ENCODE peak calls at places on chromosomes 11 and 22, in eight cellular contexts. T is memory B cell; Q is A549; K is stimulated activated CD8-positive, alpha-beta memory T cell treated with anti-CD3 and anti-CD28 coated beads, Interleukin-15, amount 100 ng/mL, for 1 hour; N is RWPE1; L is kidney epithelial cell; J is right atrium auricular region; C is HTR-8/SVneo. A is an unnamed sample.
A peak's percentile ranks its signal among the peaks of the same experiment; 100 is the strongest.

GRCh38 chr11:3161309-3161708 is 3.8 kb downstream of the OSBPL5 start:
- DNase-seq in T (no peak), Q (no peak), K (no peak), N (no peak), L (no peak), J (no peak), C (no peak), A (no peak)

GRCh38 chr22:37273126-37273845 is 9.0 kb upstream of the CYTH4 start:
- DNase-seq in T (no peak), Q (no peak), K (no peak), N (no peak), L (peak; percentile 43), J (no peak), C (peak; percentile 29), A (no peak)

GRCh38 chr11:94185387-94186084 is 56.9 kb downstream of the PANX1 start:
- DNase-seq in T (no peak), Q (no peak), K (no peak), N (no peak), L (no peak), J (no peak), C (no peak), A (no peak)

GRCh38 chr22:49540084-49540483 is 287.6 kb downstream of the BRD1 start:
- DNase-seq in T (no peak), Q (no peak), K (no peak), N (no peak), L (no peak), J (no peak), C (no peak), A (no peak)

GRCh38 chr11:35030716-35031213 is 108.2 kb upstream of the CD44 start:
- DNase-seq in T (no peak), Q (peak; percentile 91), K (no peak), N (peak; percentile 94), L (peak; percentile 92), J (peak; percentile 83), C (peak; percentile 75), A (no peak)

GRCh38 chr11:113201055-113201818 is 113.1 kb upstream of the TTC12 start:
- DNase-seq in T (no peak), Q (no peak), K (no peak), N (peak; percentile 28), L (no peak), J (no peak), C (no peak), A (no peak)

GRCh38 chr11:5815534-5815933 is 6.8 kb downstream of the OR52N2 start:
- DNase-seq in T (no peak), Q (no peak), K (no peak), N (no peak), L (no peak), J (no peak), C (no peak), A (no peak)

GRCh38 chr11:96827164-96827563 is 437.4 kb downstream of the JRKL start:
- DNase-seq in T (no peak), Q (peak; percentile 3), K (no peak), N (no peak), L (no peak), J (no peak), C (peak; percentile 2), A (no peak)

GRCh38 chr22:23364389-23364788 is 184.1 kb downstream of the BCR start:
- DNase-seq in T (no peak), Q (no peak), K (no peak), N (no peak), L (no peak), J (no peak), C (no peak), A (no peak)

GRCh38 chr22:22955276-22955798 is 67.7 kb downstream of the IGLL5 start:
- DNase-seq in T (no peak), Q (no peak), K (no peak), N (no peak), L (no peak), J (no peak), C (no peak), A (no peak)

A was measured in GM12878.